ENCODE peak calls at places on chromosomes 6 and 20, in nine cellular contexts. T, W, I, L, Y, D, F, C and Z are unnamed samples.

GRCh38 chr6:42101186-42101657 is 41.2 kb downstream of the C6orf132 start:
- DNase-seq in I (no peak), L (no peak), F (no peak), T (no peak), D (no peak), W (no peak), Y (peak), C (no peak), Z (no peak)

GRCh38 chr6:52558266-52559000 is 18.4 kb downstream of the TRAM2 start:
- DNase-seq in Y (no peak), C (no peak), D (no peak), I (no peak), L (no peak), F (no peak), T (no peak), W (no peak), Z (no peak)

GRCh38 chr6:105210932-105211531 is 31.2 kb upstream of the POPDC3 start:
- DNase-seq in Y (no peak), F (no peak), L (no peak), I (no peak), C (no peak), D (no peak), T (no peak), W (no peak), Z (no peak)

GRCh38 chr20:18609741-18610140 is 21.9 kb downstream of the DTD1 start:
- DNase-seq in C (no peak), D (no peak), W (no peak), L (no peak), I (no peak), Y (no peak), F (no peak), T (no peak), Z (peak)

GRCh38 chr6:148528292-148528691 is 185.7 kb downstream of the SASH1 start:
- DNase-seq in C (no peak), L (no peak), Y (no peak), D (no peak), T (no peak), I (no peak), W (no peak), F (no peak), Z (no peak)

GRCh38 chr20:20367681-20368413 is at the start of gene INSM1:
- DNase-seq in D (no peak), T (no peak), C (peak), F (no peak), W (no peak), I (no peak), Y (no peak), L (no peak), Z (no peak)

GRCh38 chr6:93701526-93701925 is 282.2 kb upstream of the EPHA7 start:
- DNase-seq in I (no peak), C (no peak), Y (no peak), W (no peak), F (no peak), D (no peak), L (no peak), T (no peak), Z (no peak)

GRCh38 chr6:151535476-151536279 is 41.9 kb downstream of the CCDC170 start:
- DNase-seq in L (no peak), C (no peak), T (no peak), Y (no peak), W (no peak), I (no peak), F (no peak), D (no peak), Z (no peak)

GRCh38 chr6:14066782-14067406 is 50.7 kb upstream of the CD83 start:
- DNase-seq in W (peak), C (peak), T (no peak), I (no peak), F (peak), Y (peak), D (peak), L (peak), Z (peak)

GRCh38 chr6:26065952-26066380 is 21.3 kb upstream of the HFE start:
- DNase-seq in L (peak), W (peak), F (peak), D (peak), I (peak), C (peak), Y (peak), T (no peak), Z (peak)

GRCh38 chr20:19451591-19452295 is 239.3 kb downstream of the SLC24A3 start:
- DNase-seq in F (no peak), I (no peak), L (no peak), D (peak), W (no peak), T (no peak), C (no peak), Y (no peak), Z (no peak)

GRCh38 chr6:17212541-17213371 is 68.4 kb upstream of the RBM24 start:
- DNase-seq in T (no peak), D (peak), C (no peak), F (no peak), I (no peak), W (no peak), Y (no peak), L (no peak), Z (no peak)

GRCh38 chr6:152240983-152241766 is 396.0 kb downstream of the SYNE1 start:
- DNase-seq in W (no peak), C (no peak), T (no peak), Y (no peak), L (no peak), D (no peak), F (no peak), I (no peak), Z (no peak)

GRCh38 chr6:119608994-119609393 is 259.4 kb upstream of the MAN1A1 start:
- DNase-seq in C (no peak), I (no peak), D (no peak), F (no peak), L (no peak), W (no peak), T (no peak), Y (no peak), Z (no peak)

GRCh38 chr6:134287863-134288537 is 29.9 kb downstream of the SGK1 start:
- DNase-seq in W (no peak), T (no peak), L (no peak), C (no peak), Y (no peak), F (no peak), I (no peak), D (peak), Z (no peak)

GRCh38 chr6:138569554-138569953 is 70.3 kb upstream of the NHSL1 start:
- DNase-seq in L (no peak), C (no peak), F (no peak), I (no peak), W (no peak), Y (no peak), T (no peak), D (no peak), Z (no peak)

GRCh38 chr6:75747985-75748742 is 875 bp upstream of the MYO6 start:
- DNase-seq in I (no peak), W (no peak), L (no peak), F (peak), C (no peak), D (no peak), Y (no peak), T (no peak), Z (no peak)

GRCh38 chr6:43055966-43056365 is 2.3 kb upstream of the CUL7 start:
- DNase-seq in Y (no peak), I (no peak), F (no peak), L (no peak), D (no peak), C (no peak), T (no peak), W (no peak), Z (no peak)

GRCh38 chr20:35991142-35991771 is 22.9 kb downstream of the CNBD2 start:
- DNase-seq in D (peak), F (peak), T (no peak), I (peak), W (peak), C (peak), L (peak), Y (peak), Z (no peak)

GRCh38 chr20:12159266-12159665 is 241.6 kb downstream of the BTBD3 start:
- DNase-seq in W (no peak), L (no peak), T (no peak), C (no peak), Y (no peak), F (no peak), I (no peak), D (no peak), Z (no peak)

GRCh38 chr6:148396926-148397325 is 54.3 kb downstream of the SASH1 start:
- DNase-seq in I (no peak), D (no peak), Y (no peak), T (no peak), F (no peak), C (no peak), W (no peak), L (no peak), Z (no peak)

GRCh38 chr6:134145786-134146185 is 93.4 kb upstream of the SLC2A12 start:
- DNase-seq in I (no peak), F (no peak), W (no peak), T (no peak), D (no peak), L (no peak), Y (no peak), C (no peak), Z (no peak)

GRCh38 chr20:57332105-57333089 is 2.8 kb downstream of the SPO11 start:
- DNase-seq in L (peak), C (no peak), Y (no peak), T (no peak), F (no peak), W (no peak), D (no peak), I (no peak), Z (peak)

GRCh38 chr6:148624025-148624424 is 122.8 kb upstream of the UST start:
- DNase-seq in Y (no peak), F (no peak), C (no peak), D (peak), I (no peak), L (no peak), W (no peak), T (no peak), Z (no peak)

GRCh38 chr20:38755324-38755910 is 7.2 kb downstream of the ACTR5 start:
- DNase-seq in T (no peak), D (no peak), Y (no peak), L (no peak), F (no peak), C (no peak), I (no peak), W (no peak), Z (no peak)

GRCh38 chr20:15220778-15221565 is 883.6 kb upstream of the FLRT3 start:
- DNase-seq in Y (no peak), C (no peak), F (no peak), D (peak), W (no peak), L (peak), I (no peak), T (no peak), Z (no peak)